ENCODE peak calls at places on chromosomes 6 and 20, in nine cellular contexts. I is IMR-90, S is hepatocyte, J is heart right ventricle, B is MM.1S, U is neuronal stem cell, K is GM23248, G is breast epithelium, W is cardiac muscle cell. M is an unnamed sample. For H3K4me1 and H3K9me3, the result is how much of the 10 kb centered on the place peaks cover.

GRCh38 chr20:64279826-64280459 is 24.4 kb downstream of the PCMTD2 start:
- DNase-seq in I (no peak), S (no peak), J (no peak), B (no peak), U (no peak), K (no peak), G (no peak), W (no peak), M (no peak)

GRCh38 chr20:63129376-63129965 is 86.5 kb downstream of the YTHDF1 start:
- DNase-seq in I (no peak), S (no peak), J (no peak), B (no peak), U (no peak), K (no peak), G (no peak), W (no peak), M (no peak)

GRCh38 chr20:24785141-24785924 is 163.7 kb upstream of the CST7 start:
- DNase-seq in I (peak), S (no peak), J (no peak), B (no peak), U (no peak), K (peak), G (no peak), W (no peak), M (no peak)

GRCh38 chr6:36627141-36627540 is 33.0 kb downstream of the SRSF3 start:
- DNase-seq in I (no peak), S (no peak), J (no peak), B (no peak), U (no peak), K (no peak), G (no peak), W (no peak), M (no peak)

GRCh38 chr6:7150381-7151064 is 42.8 kb downstream of the RREB1 start:
- DNase-seq in I (no peak), S (no peak), J (no peak), B (no peak), U (no peak), K (no peak), G (no peak), W (no peak), M (no peak)

GRCh38 chr6:169424821-169425240 is 171.2 kb upstream of the THBS2 start:
- DNase-seq in I (peak), S (no peak), J (no peak), B (no peak), U (no peak), K (peak), G (no peak), W (no peak), M (no peak)

GRCh38 chr20:41534170-41534569 is 84.0 kb downstream of the CHD6 start:
- DNase-seq in I (no peak), S (no peak), J (no peak), B (no peak), U (no peak), K (no peak), G (no peak), W (no peak), M (no peak)

GRCh38 chr6:105068407-105068806 is 111.4 kb downstream of the POPDC3 start:
- DNase-seq in I (no peak), S (no peak), J (no peak), B (no peak), U (no peak), K (no peak), G (no peak), W (no peak), M (no peak)

GRCh38 chr6:96015321-96015790 is 418 bp upstream of the FUT9 start:
- DNase-seq in I (no peak), S (peak), J (no peak), B (peak), U (no peak), K (no peak), G (no peak), W (peak), M (no peak)

DNA sequence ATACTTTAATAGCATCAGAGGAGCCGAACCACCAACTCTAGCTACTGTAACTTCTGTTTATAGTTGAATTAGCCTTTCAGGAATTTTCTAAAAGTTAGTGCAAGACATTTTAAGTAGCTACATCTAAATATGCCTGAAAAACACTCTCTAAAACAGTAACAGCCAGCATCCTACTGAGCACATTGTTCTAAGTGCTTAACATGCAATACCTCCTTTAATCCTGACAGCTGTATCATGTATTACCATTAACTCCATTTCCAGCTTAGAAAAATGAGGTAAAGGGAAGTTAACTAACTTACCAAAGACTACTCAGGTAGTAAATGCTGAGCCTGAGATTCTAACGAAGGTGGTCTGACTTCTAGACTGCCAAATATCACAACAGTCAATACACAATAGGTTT is 120.7 kb downstream of the DST start:
- DNase-seq in I (peak), S (no peak), J (no peak), B (no peak), U (no peak), K (no peak), G (no peak), W (no peak), M (no peak)
- H3K4me1 ChIP-seq in I (under half), S (under half), J (half or more), B (under half), U (under half), K (under half), G (under half), W (under half), M (under half)

GRCh38 chr6:140228491-140228890 is 854.0 kb upstream of the CITED2 start:
- DNase-seq in I (no peak), S (no peak), J (no peak), B (no peak), U (no peak), K (no peak), G (no peak), W (no peak), M (no peak)

GRCh38 chr6:140225587-140226438 is 851.4 kb upstream of the CITED2 start:
- DNase-seq in I (peak), S (no peak), J (no peak), B (no peak), U (no peak), K (peak), G (no peak), W (no peak), M (no peak)

GRCh38 chr6:140230282-140230681 is 855.8 kb upstream of the CITED2 start:
- DNase-seq in I (no peak), S (peak), J (no peak), B (no peak), U (no peak), K (no peak), G (no peak), W (no peak), M (peak)

DNA sequence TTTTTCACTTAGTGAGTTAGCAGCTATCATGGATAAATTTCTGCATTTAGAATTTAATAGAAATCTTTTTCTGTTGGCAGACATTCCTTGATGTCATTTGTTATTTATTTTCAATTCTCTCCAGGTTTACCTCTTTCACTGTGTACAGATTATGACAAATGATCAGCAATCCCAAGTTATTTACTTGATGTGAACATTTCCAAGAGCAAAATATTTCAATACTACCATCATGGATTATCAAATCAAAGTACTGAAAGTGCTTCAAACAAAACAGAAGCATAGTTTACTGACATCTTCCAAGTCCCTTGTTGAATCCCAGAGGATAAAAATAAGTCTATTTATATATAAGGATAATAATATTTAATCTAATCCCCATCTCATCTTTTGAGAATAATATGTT is 852.2 kb upstream of the CITED2 start:
- DNase-seq in I (no peak), S (no peak), J (no peak), B (no peak), U (no peak), K (no peak), G (no peak), W (no peak), M (no peak)
- H3K9me3 ChIP-seq in I (under half), S (under half), J (under half), B (under half), U (under half), K (under half), G (under half), W (under half), M (under half)

DNA sequence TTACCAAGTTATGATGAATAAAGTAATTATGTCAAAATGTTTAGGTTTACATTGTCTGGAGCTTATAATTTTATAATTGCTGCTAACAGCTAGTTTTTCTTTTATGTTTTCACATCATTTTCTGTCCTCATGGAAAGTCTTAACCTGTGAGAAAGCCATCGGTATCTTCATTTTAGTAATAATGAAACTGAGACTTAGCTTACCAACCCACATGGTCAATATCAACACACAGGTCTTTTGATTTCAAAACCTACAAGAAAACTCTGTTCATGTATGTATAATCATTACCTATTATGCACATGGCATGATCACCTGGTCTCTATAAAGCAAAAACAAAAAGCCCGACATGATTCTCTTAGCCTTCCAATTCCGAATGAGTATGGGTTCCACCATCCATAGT is 61.9 kb downstream of the KCNQ5 start:
- DNase-seq in I (no peak), S (no peak), J (no peak), B (peak), U (no peak), K (no peak), G (no peak), W (no peak), M (no peak)
- H3K4me1 ChIP-seq in I (under half), S (under half), J (under half), B (under half), U (under half), K (under half), G (under half), W (under half), M (under half)

DNA sequence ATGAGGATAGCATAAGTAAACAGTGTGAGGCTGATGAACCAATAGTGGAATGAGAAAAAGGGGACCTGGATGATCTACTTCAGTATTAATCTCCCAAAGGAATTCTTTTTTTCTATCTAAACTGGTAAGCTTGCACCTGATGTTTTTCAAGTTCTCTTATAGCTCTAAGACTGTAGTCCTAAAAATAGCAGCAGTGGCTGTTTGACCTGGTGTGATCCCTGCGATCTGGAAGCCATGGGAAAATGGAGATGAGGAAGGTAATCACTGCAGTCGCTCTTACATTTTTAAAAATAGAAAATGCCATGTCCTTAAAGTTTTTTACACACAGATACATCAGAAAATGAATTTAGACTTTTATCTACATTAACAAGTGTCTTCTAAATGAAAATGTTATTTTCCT is 926.4 kb upstream of the SLC35B3 start:
- DNase-seq in I (no peak), S (no peak), J (no peak), B (no peak), U (no peak), K (no peak), G (no peak), W (peak), M (no peak)
- H3K9me3 ChIP-seq in I (under half), S (under half), J (under half), B (under half), U (under half), K (under half), G (under half), W (under half), M (under half)

DNA sequence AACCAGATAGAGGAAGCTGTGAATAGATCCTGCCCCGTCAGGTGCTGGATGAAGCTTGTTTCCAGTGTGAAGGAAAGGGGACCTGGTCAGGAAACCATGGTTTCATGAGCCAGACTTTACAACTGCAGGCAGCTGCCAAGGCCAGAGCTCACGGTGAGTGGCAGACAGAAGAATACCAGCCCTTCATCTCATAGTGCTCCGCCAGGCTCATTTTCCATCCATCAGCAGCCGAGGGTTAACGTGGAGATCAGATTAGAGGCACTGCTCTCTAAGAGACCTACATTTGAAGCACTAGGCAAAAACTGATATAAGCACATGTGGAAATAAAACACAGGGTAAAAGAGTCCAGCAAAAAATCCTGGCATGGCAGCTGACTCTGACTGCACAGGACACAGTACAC is 172.4 kb downstream of the CD24 start:
- DNase-seq in I (no peak), S (no peak), J (no peak), B (no peak), U (no peak), K (no peak), G (no peak), W (peak), M (no peak)
- H3K4me1 ChIP-seq in I (under half), S (under half), J (under half), B (under half), U (under half), K (under half), G (under half), W (under half), M (under half)

DNA sequence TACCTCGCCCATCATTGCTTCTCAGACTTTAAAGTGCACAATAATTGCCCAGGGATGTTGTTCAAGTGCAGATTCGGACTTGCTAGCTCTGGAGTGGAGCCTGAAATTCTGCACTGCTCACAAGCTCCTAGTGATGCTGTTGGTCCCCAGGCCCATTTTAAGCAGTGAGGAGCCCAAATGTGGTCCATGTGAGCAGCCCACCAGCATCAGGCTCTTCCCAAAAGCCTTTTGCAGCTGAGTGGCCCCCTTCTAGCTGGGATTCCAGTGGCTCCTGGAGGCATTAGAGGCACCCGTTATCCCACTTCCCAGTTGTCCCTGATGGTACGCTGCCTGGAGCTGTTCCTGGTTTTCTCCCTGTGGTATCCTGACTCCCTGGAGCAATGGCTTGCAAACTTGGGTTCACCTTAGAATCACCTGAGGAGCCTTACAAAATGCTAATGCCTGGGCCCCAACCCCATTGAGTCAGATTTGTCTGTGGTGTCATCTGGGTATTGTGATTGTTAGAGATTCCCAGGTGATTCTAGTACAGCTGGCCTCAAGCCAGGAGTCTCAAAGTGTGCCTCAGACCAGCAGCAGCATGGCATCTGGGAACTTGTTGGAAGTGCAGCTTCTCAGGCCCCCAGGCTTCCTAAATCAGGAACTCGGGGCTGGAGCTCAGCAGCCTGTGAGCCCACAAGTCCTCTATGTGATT is 186.9 kb upstream of the SLC24A3 start:
- DNase-seq in I (no peak), S (no peak), J (no peak), B (no peak), U (no peak), K (no peak), G (no peak), W (no peak), M (no peak)
- H3K9me3 ChIP-seq in I (under half), S (under half), J (under half), B (under half), U (under half), K (under half), G (under half), W (under half), M (under half)

GRCh38 chr6:17968876-17969275 is 18.6 kb downstream of the KIF13A start:
- DNase-seq in I (no peak), S (no peak), J (no peak), B (no peak), U (no peak), K (no peak), G (no peak), W (no peak), M (no peak)
- H3K4me1 ChIP-seq in I (under half), S (under half), J (half or more), B (under half), U (under half), K (half or more), G (under half), W (under half), M (under half)

M was measured in prostate gland.